ENCODE peak calls at places on chromosomes 16 and 17, in five cellular contexts. G is colonic mucosa, X is endothelial cell of umbilical vein, V is dorsolateral prefrontal cortex, R is ascending aorta. F is an unnamed sample.

GRCh38 chr16:56851671-56852400 is 13.2 kb upstream of the SLC12A3 start:
- DNase-seq in G (no peak), X (peak; percentile 22), V (no peak), R (no peak), F (no peak)

GRCh38 chr16:20944861-20945390 is 44.4 kb downstream of the LYRM1 start:
- DNase-seq in G (no peak), X (peak; percentile 18), V (no peak), R (no peak), F (no peak)

GRCh38 chr16:27470567-27471431 is 68.8 kb downstream of the IL21R start:
- DNase-seq in G (no peak), X (peak; percentile 84), V (no peak), R (no peak), F (no peak)

GRCh38 chr16:2429771-2430663 is 770 bp downstream of the CCNF start:
- DNase-seq in G (peak; percentile 45), X (peak; percentile 21), V (peak; percentile 25), R (no peak), F (no peak)

GRCh38 chr17:40953876-40954275 is 12.9 kb downstream of the KRT39 start:
- DNase-seq in G (no peak), X (no peak), V (no peak), R (no peak), F (no peak)

GRCh38 chr16:31483081-31483480 is at the start of gene SLC5A2:
- DNase-seq in G (no peak), X (no peak), V (no peak), R (no peak), F (no peak)

GRCh38 chr17:2755941-2756724 is 6.7 kb upstream of the CCDC92B start:
- DNase-seq in G (no peak), X (no peak), V (no peak), R (no peak), F (no peak)

GRCh38 chr16:85144026-85144915 is 32.0 kb upstream of the CIBAR2 start:
- DNase-seq in G (no peak), X (peak; percentile 79), V (no peak), R (no peak), F (no peak)

GRCh38 chr17:76556759-76557367 is 17.0 kb downstream of the PRCD start:
- DNase-seq in G (no peak), X (no peak), V (no peak), R (no peak), F (peak; percentile 51)

GRCh38 chr17:29069526-29070041 is 26.6 kb downstream of the PIPOX start:
- DNase-seq in G (no peak), X (peak; percentile 42), V (peak; percentile 66), R (no peak), F (no peak)

GRCh38 chr17:10198509-10199249 is at the start of gene GAS7:
- DNase-seq in G (peak; percentile 54), X (no peak), V (no peak), R (no peak), F (no peak)

GRCh38 chr16:6797223-6797622 is 535.4 kb upstream of the RBFOX1 start:
- DNase-seq in G (no peak), X (no peak), V (no peak), R (no peak), F (no peak)

GRCh38 chr17:78040561-78041400 is 82.3 kb downstream of the TNRC6C start:
- DNase-seq in G (peak; percentile 31), X (peak; percentile 85), V (peak; percentile 74), R (peak; percentile 21), F (peak; percentile 67)

GRCh38 chr17:11889266-11889665 is 108.0 kb downstream of the ZNF18 start:
- DNase-seq in G (no peak), X (no peak), V (no peak), R (no peak), F (no peak)

GRCh38 chr17:77318491-77319210 is 177.9 kb downstream of the SEC14L1 start:
- DNase-seq in G (no peak), X (no peak), V (no peak), R (no peak), F (no peak)

GRCh38 chr17:60158751-60159478 is 9.1 kb downstream of the CA4 start:
- DNase-seq in G (no peak), X (no peak), V (no peak), R (no peak), F (no peak)

GRCh38 chr17:73749906-73750305 is 105.7 kb upstream of the SDK2 start:
- DNase-seq in G (no peak), X (no peak), V (no peak), R (no peak), F (no peak)

GRCh38 chr16:81374514-81374913 is 59.8 kb downstream of the GAN start:
- DNase-seq in G (no peak), X (peak; percentile 34), V (no peak), R (no peak), F (no peak)

GRCh38 chr17:76382803-76383644 is 1.4 kb upstream of the SPHK1 start:
- DNase-seq in G (peak; percentile 76), X (peak; percentile 74), V (no peak), R (no peak), F (peak; percentile 58)

GRCh38 chr16:25771216-25771615 is 79.5 kb downstream of the HS3ST4 start:
- DNase-seq in G (no peak), X (no peak), V (no peak), R (no peak), F (no peak)

GRCh38 chr17:44004077-44004760 is at the start of gene NAGS:
- DNase-seq in G (peak; percentile 29), X (no peak), V (no peak), R (no peak), F (peak; percentile 65)
- H3K4me3 ChIP-seq in G (peak within 1 kb of the TSS; percentile 62), X (peak within 1 kb of the TSS; percentile 51), V (peak within 1 kb of the TSS; percentile 56), R (peak within 1 kb of the TSS; percentile 67), F (peak within 1 kb of the TSS; percentile 12)

DNA sequence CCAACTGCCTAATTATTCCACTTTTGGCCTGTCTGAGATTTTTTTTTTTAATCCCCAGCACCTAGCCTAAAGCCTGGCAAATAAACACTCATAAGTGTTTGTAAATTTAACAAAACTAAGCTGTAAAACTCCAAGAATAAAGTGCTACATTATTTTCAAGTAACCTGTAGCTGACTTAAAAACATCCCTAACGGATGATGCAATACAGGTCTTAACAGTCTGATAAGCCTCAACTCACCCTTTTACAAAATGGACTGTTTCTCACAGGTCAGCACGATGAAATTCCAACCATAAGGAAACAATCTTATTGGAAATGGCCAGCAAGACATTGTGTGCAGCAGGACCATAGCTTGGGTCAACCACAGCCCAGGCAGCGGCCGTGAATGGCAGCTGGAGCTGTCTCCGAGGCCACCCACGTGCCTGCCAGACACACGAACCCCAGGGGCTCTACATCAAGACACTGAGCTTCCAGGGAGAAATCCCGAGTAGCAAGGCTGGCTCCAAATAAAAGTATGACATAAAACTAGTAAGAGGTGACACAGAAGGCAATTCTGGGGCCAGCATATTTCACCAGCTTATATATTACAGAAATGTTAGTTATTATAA is 58.9 kb downstream of the NDEL1 start:
- DNase-seq in G (no peak), X (no peak), V (no peak), R (no peak), F (no peak)
- H3K27ac ChIP-seq in G (no peak overlapping the region), X (no peak overlapping the region), V (no peak overlapping the region), R (peak overlapping the region; percentile 41), F (no peak overlapping the region)

GRCh38 chr17:65050438-65050837 is 6.1 kb downstream of the GNA13 start:
- DNase-seq in G (no peak), X (no peak), V (no peak), R (no peak), F (no peak)
- H3K27me3 ChIP-seq in G (no peaks in the 10 kb centered on the region), X (no peaks in the 10 kb centered on the region), V (no peaks in the 10 kb centered on the region), R (no peaks in the 10 kb centered on the region), F (no peaks in the 10 kb centered on the region)

DNA sequence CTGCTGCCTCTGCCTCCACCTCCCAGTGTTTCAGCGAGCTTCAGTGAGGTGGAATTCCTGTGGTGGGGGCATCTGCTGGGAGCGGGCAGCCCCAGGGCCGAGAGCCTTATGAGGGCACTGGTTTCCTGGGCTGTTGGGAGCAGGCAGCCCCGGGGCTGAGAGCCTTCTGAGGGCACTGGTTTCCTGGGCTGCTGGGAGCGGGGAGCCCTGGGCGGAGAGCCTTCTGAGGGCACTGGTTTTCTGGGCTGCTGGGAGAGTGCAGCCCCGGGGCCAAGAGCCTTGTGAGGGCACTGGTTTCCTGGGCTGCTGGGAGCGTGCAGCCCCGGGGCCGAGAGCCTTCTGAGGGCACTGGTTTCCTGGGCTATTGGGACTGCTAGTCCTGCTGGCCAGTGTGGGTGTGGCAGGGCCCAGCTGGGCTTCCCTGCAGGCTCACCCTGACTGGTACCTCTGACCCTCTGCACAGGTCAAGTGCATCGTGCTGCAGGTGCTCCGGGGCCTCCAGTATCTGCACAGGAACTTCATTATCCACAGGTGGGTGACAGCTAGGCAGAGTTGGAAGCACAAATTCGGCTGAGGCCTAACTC is 5.6 kb downstream of the CDK10 start:
- DNase-seq in G (no peak), X (no peak), V (no peak), R (no peak), F (no peak)
- H3K4me3 ChIP-seq in G (no peak overlapping the region), X (no peak overlapping the region), V (no peak overlapping the region), R (no peak overlapping the region), F (no peak overlapping the region)

GRCh38 chr17:37233001-37233400 is 142.8 kb upstream of the C17orf78 start:
- DNase-seq in G (no peak), X (no peak), V (no peak), R (no peak), F (no peak)
- H3K27ac ChIP-seq in G (no peak overlapping the region), X (no peak overlapping the region), V (no peak overlapping the region), R (no peak overlapping the region), F (no peak overlapping the region)

DNA sequence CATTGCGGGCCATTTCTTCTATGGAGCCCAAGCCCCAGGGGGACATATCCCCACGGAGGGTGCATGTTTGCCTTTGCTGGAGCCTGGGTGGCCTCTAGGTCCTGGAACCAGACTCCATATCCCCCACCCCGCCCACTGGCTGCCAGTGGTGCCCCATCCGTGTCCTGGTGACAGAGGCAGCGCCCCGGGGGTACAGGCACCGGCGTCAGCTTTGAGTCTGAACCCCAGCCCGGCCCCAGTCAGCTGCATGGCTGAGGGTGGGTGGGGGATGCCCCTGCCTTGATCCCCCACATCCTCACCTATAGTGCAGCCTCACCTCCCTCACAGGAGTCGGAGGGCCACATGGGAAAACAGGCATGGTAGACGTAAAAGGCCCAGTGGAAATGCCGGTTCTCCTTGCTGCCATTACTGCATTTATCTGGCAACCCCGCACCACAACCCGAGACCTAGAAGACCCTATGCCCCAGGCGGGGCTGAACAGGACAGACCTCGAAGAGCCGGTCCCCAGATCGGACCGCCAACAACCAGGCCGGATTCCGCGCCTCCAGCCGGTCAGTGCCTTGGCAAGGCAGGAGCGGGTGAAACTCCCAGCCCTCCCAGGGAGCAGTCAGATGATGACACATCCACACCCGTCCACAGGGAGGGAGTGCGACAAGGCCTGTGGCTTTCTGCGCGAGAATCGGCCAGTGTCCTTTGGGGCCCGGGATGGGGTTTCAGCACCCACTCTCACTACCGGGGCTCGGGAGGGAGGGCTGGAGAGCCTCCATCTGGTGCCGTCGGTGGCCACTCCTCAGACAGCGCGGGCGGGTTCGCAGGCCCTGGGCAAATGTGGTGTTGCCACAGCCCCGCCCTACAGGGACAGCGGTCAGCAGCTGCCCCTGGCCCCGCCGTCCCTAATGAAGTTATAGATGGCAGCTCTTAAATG is 11.9 kb upstream of the SSTR5 start:
- DNase-seq in G (no peak), X (no peak), V (no peak), R (no peak), F (no peak)
- H3K27me3 ChIP-seq in G (peaks cover under 1% of the 10 kb centered on the region), X (peaks cover 2% of the 10 kb centered on the region), V (no peaks in the 10 kb centered on the region), R (no peaks in the 10 kb centered on the region), F (peaks cover 13% of the 10 kb centered on the region)